ENCODE peak calls at places on chromosomes 2 and 18, in nine cellular contexts. One of them, this sample, is unnamed.

GRCh38 chr2:148351439-148352143 is 293.0 kb upstream of the EPC2 start:
- DNase-seq in H7: no peak
- DNase-seq in tibial artery: no peak
- DNase-seq in gastrocnemius medialis: no peak
- DNase-seq in suprapubic skin: no peak
- DNase-seq in HCT116: no peak
- DNase-seq in stomach: no peak
- DNase-seq in astrocyte: no peak
- DNase-seq in Jurkat, Clone E6-1: no peak
- DNase-seq in this sample: no peak

GRCh38 chr2:48312126-48312525 is 217.8 kb upstream of the STON1 start:
- DNase-seq in H7: no peak
- DNase-seq in HCT116: no peak
- DNase-seq in astrocyte: peak
- DNase-seq in stomach: no peak
- DNase-seq in tibial artery: no peak
- DNase-seq in gastrocnemius medialis: no peak
- DNase-seq in Jurkat, Clone E6-1: no peak
- DNase-seq in suprapubic skin: no peak
- DNase-seq in this sample: no peak

GRCh38 chr2:204177977-204178522 is 241.5 kb downstream of the ICOS start:
- DNase-seq in tibial artery: no peak
- DNase-seq in gastrocnemius medialis: no peak
- DNase-seq in stomach: peak
- DNase-seq in astrocyte: no peak
- DNase-seq in H7: peak
- DNase-seq in Jurkat, Clone E6-1: peak
- DNase-seq in suprapubic skin: no peak
- DNase-seq in HCT116: peak
- DNase-seq in this sample: peak

GRCh38 chr18:28657836-28658410 is 481.0 kb upstream of the CDH2 start:
- DNase-seq in gastrocnemius medialis: no peak
- DNase-seq in Jurkat, Clone E6-1: no peak
- DNase-seq in tibial artery: no peak
- DNase-seq in astrocyte: peak
- DNase-seq in stomach: no peak
- DNase-seq in suprapubic skin: no peak
- DNase-seq in HCT116: no peak
- DNase-seq in H7: no peak
- DNase-seq in this sample: no peak

GRCh38 chr2:96164459-96165184 is 19.4 kb upstream of the DUSP2 start:
- DNase-seq in stomach: no peak
- DNase-seq in gastrocnemius medialis: no peak
- DNase-seq in suprapubic skin: no peak
- DNase-seq in Jurkat, Clone E6-1: peak
- DNase-seq in astrocyte: no peak
- DNase-seq in HCT116: no peak
- DNase-seq in H7: peak
- DNase-seq in tibial artery: no peak
- DNase-seq in this sample: no peak

GRCh38 chr2:189268763-189269162 is 89.2 kb upstream of the COL5A2 start:
- DNase-seq in astrocyte: no peak
- DNase-seq in gastrocnemius medialis: no peak
- DNase-seq in stomach: no peak
- DNase-seq in Jurkat, Clone E6-1: no peak
- DNase-seq in HCT116: no peak
- DNase-seq in tibial artery: no peak
- DNase-seq in H7: no peak
- DNase-seq in suprapubic skin: no peak
- DNase-seq in this sample: no peak

GRCh38 chr2:134722728-134723127 is 3.9 kb upstream of the TMEM163 start:
- DNase-seq in tibial artery: no peak
- DNase-seq in astrocyte: no peak
- DNase-seq in H7: peak
- DNase-seq in suprapubic skin: no peak
- DNase-seq in gastrocnemius medialis: no peak
- DNase-seq in stomach: no peak
- DNase-seq in Jurkat, Clone E6-1: no peak
- DNase-seq in HCT116: no peak
- DNase-seq in this sample: no peak

GRCh38 chr2:197113221-197113831 is 186.8 kb upstream of the PGAP1 start:
- DNase-seq in H7: peak
- DNase-seq in stomach: no peak
- DNase-seq in HCT116: peak
- DNase-seq in gastrocnemius medialis: no peak
- DNase-seq in astrocyte: no peak
- DNase-seq in Jurkat, Clone E6-1: no peak
- DNase-seq in tibial artery: no peak
- DNase-seq in suprapubic skin: no peak
- DNase-seq in this sample: no peak

GRCh38 chr2:126862730-126863129 is 36.0 kb upstream of the TEX51 start:
- DNase-seq in H7: no peak
- DNase-seq in suprapubic skin: no peak
- DNase-seq in gastrocnemius medialis: no peak
- DNase-seq in HCT116: no peak
- DNase-seq in Jurkat, Clone E6-1: no peak
- DNase-seq in tibial artery: no peak
- DNase-seq in astrocyte: no peak
- DNase-seq in stomach: no peak
- DNase-seq in this sample: no peak

GRCh38 chr2:29262681-29263260 is 147.6 kb downstream of the CLIP4 start:
- DNase-seq in gastrocnemius medialis: no peak
- DNase-seq in suprapubic skin: no peak
- DNase-seq in Jurkat, Clone E6-1: no peak
- DNase-seq in tibial artery: peak
- DNase-seq in H7: no peak
- DNase-seq in stomach: no peak
- DNase-seq in astrocyte: peak
- DNase-seq in HCT116: no peak
- DNase-seq in this sample: no peak

GRCh38 chr2:86704482-86704971 is 15.6 kb upstream of the RMND5A start:
- DNase-seq in suprapubic skin: no peak
- DNase-seq in HCT116: peak
- DNase-seq in astrocyte: peak
- DNase-seq in H7: no peak
- DNase-seq in stomach: peak
- DNase-seq in gastrocnemius medialis: peak
- DNase-seq in Jurkat, Clone E6-1: no peak
- DNase-seq in tibial artery: no peak
- DNase-seq in this sample: peak

GRCh38 chr2:31253344-31254155 is 19.6 kb downstream of the EHD3 start:
- DNase-seq in astrocyte: no peak
- DNase-seq in H7: peak
- DNase-seq in suprapubic skin: no peak
- DNase-seq in gastrocnemius medialis: no peak
- DNase-seq in Jurkat, Clone E6-1: no peak
- DNase-seq in HCT116: no peak
- DNase-seq in stomach: no peak
- DNase-seq in tibial artery: no peak
- DNase-seq in this sample: no peak

GRCh38 chr18:56118422-56118821 is 520.0 kb downstream of the TXNL1 start:
- DNase-seq in suprapubic skin: no peak
- DNase-seq in H7: no peak
- DNase-seq in HCT116: no peak
- DNase-seq in gastrocnemius medialis: no peak
- DNase-seq in tibial artery: no peak
- DNase-seq in stomach: no peak
- DNase-seq in Jurkat, Clone E6-1: no peak
- DNase-seq in astrocyte: no peak
- DNase-seq in this sample: no peak

GRCh38 chr2:216195565-216195978 is 86.4 kb downstream of the XRCC5 start:
- DNase-seq in tibial artery: no peak
- DNase-seq in suprapubic skin: no peak
- DNase-seq in stomach: no peak
- DNase-seq in gastrocnemius medialis: no peak
- DNase-seq in Jurkat, Clone E6-1: no peak
- DNase-seq in astrocyte: peak
- DNase-seq in HCT116: no peak
- DNase-seq in H7: no peak
- DNase-seq in this sample: no peak

GRCh38 chr2:97645112-97645699 is 656 bp upstream of the COX5B start:
- DNase-seq in stomach: no peak
- DNase-seq in H7: peak
- DNase-seq in HCT116: no peak
- DNase-seq in Jurkat, Clone E6-1: no peak
- DNase-seq in astrocyte: peak
- DNase-seq in suprapubic skin: no peak
- DNase-seq in tibial artery: no peak
- DNase-seq in gastrocnemius medialis: no peak
- DNase-seq in this sample: no peak

GRCh38 chr2:40155728-40156127 is 296.2 kb downstream of the SLC8A1 start:
- DNase-seq in HCT116: no peak
- DNase-seq in Jurkat, Clone E6-1: no peak
- DNase-seq in astrocyte: no peak
- DNase-seq in gastrocnemius medialis: no peak
- DNase-seq in suprapubic skin: no peak
- DNase-seq in stomach: no peak
- DNase-seq in tibial artery: no peak
- DNase-seq in H7: no peak
- DNase-seq in this sample: no peak

GRCh38 chr2:105496271-105496670 is 97.4 kb upstream of the FHL2 start:
- DNase-seq in astrocyte: no peak
- DNase-seq in Jurkat, Clone E6-1: no peak
- DNase-seq in suprapubic skin: no peak
- DNase-seq in HCT116: no peak
- DNase-seq in stomach: no peak
- DNase-seq in tibial artery: no peak
- DNase-seq in gastrocnemius medialis: no peak
- DNase-seq in H7: no peak
- DNase-seq in this sample: no peak

GRCh38 chr18:44758821-44759624 is 78.3 kb downstream of the SETBP1 start:
- DNase-seq in H7: no peak
- DNase-seq in suprapubic skin: no peak
- DNase-seq in gastrocnemius medialis: no peak
- DNase-seq in tibial artery: no peak
- DNase-seq in Jurkat, Clone E6-1: no peak
- DNase-seq in astrocyte: no peak
- DNase-seq in HCT116: no peak
- DNase-seq in stomach: no peak
- DNase-seq in this sample: no peak

DNA sequence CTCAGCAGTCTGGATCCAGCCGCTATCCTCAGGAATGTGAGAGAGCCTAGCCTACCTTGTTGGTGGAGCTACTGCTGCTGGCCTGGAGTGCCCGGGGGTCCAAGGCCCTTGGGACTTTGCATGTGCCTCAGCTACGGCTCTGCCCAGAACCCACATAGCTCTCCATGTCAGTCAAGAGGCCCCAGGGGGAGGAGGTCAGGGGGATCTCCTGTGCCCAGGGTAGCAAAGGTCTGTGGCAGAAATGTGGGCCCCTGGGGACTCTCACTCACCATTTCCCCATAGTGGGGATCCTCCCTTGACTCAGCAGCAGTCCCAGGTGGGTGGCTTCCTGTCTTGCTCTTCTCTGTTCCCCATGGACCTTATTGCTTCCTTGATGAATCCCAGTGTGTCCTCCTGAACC is 342.7 kb upstream of the CHAC2 start:
- DNase-seq in Jurkat, Clone E6-1: no peak
- DNase-seq in HCT116: no peak
- DNase-seq in astrocyte: no peak
- DNase-seq in tibial artery: no peak
- DNase-seq in H7: no peak
- DNase-seq in stomach: no peak
- DNase-seq in suprapubic skin: no peak
- DNase-seq in gastrocnemius medialis: no peak
- DNase-seq in this sample: no peak
- H3K4me3 ChIP-seq in Jurkat, Clone E6-1: no peak
- H3K4me3 ChIP-seq in HCT116: no peak
- H3K4me3 ChIP-seq in astrocyte: no peak
- H3K4me3 ChIP-seq in tibial artery: no peak
- H3K4me3 ChIP-seq in H7: no peak
- H3K4me3 ChIP-seq in stomach: no peak
- H3K4me3 ChIP-seq in suprapubic skin: no peak
- H3K4me3 ChIP-seq in gastrocnemius medialis: no peak
- H3K4me3 ChIP-seq in this sample: no peak

GRCh38 chr2:122634261-122634660 is 878.8 kb downstream of the TSN start:
- DNase-seq in HCT116: no peak
- DNase-seq in astrocyte: peak
- DNase-seq in stomach: no peak
- DNase-seq in H7: no peak
- DNase-seq in gastrocnemius medialis: no peak
- DNase-seq in Jurkat, Clone E6-1: no peak
- DNase-seq in tibial artery: no peak
- DNase-seq in suprapubic skin: no peak
- DNase-seq in this sample: no peak
- H3K4me3 ChIP-seq in HCT116: no peak
- H3K4me3 ChIP-seq in astrocyte: no peak
- H3K4me3 ChIP-seq in stomach: no peak
- H3K4me3 ChIP-seq in H7: no peak
- H3K4me3 ChIP-seq in gastrocnemius medialis: no peak
- H3K4me3 ChIP-seq in Jurkat, Clone E6-1: no peak
- H3K4me3 ChIP-seq in tibial artery: no peak
- H3K4me3 ChIP-seq in suprapubic skin: no peak
- H3K4me3 ChIP-seq in this sample: no peak

DNA sequence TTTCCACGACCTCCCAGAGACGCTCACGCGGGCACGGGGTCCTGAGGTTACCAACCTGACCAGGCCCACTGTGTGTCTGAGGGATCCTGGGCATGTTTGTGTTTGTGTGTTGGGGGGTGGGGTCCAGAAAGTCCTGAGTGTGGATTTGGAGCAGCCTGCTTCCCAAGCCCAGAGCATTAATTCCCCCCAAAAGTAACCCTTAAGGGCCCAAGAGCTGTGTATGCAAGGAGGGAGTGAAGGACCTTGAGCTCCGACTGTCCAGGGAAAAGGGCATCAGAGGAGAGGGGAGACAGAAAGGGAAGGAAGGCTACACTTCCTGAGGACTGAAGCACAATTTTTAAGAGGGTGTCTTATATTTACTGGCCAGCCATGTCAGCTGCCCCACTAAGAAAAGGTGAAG is 5.2 kb upstream of the SIX3 start:
- DNase-seq in suprapubic skin: no peak
- DNase-seq in Jurkat, Clone E6-1: no peak
- DNase-seq in HCT116: no peak
- DNase-seq in H7: no peak
- DNase-seq in astrocyte: no peak
- DNase-seq in stomach: no peak
- DNase-seq in tibial artery: no peak
- DNase-seq in gastrocnemius medialis: no peak
- DNase-seq in this sample: no peak
- H3K4me3 ChIP-seq in suprapubic skin: no peak
- H3K4me3 ChIP-seq in Jurkat, Clone E6-1: no peak
- H3K4me3 ChIP-seq in HCT116: no peak
- H3K4me3 ChIP-seq in H7: peak
- H3K4me3 ChIP-seq in astrocyte: no peak
- H3K4me3 ChIP-seq in stomach: no peak
- H3K4me3 ChIP-seq in tibial artery: no peak
- H3K4me3 ChIP-seq in gastrocnemius medialis: no peak
- H3K4me3 ChIP-seq in this sample: no peak

DNA sequence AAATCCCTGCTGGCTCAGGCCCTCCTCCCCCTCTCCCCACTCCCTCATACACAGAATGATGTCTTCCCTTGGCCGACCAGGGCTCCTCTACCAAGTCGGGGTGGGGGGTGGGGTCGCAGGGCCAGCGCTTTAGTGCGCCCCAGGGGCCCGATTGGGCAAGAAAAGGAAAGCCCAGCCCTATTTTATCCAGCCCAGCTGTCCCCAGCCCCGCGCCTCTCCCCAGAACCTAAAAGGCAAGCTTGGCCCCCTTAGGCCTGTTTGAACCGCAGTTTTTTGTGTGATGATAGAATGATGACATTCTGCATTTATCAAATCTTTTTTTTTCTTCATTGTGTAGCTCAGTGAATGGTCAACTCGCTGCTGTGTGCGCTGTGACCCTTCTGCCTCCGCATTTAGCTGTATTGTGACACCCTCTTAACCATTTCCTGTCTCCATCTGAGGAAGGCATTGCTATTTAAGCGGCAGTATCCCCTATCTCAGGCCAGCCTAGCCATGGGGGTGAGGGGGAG is 231.4 kb downstream of the HAUS1 start:
- DNase-seq in H7: peak
- DNase-seq in stomach: no peak
- DNase-seq in gastrocnemius medialis: no peak
- DNase-seq in suprapubic skin: no peak
- DNase-seq in Jurkat, Clone E6-1: no peak
- DNase-seq in tibial artery: peak
- DNase-seq in HCT116: no peak
- DNase-seq in astrocyte: no peak
- DNase-seq in this sample: no peak
- H3K4me3 ChIP-seq in H7: peak
- H3K4me3 ChIP-seq in stomach: peak
- H3K4me3 ChIP-seq in gastrocnemius medialis: peak
- H3K4me3 ChIP-seq in suprapubic skin: peak
- H3K4me3 ChIP-seq in Jurkat, Clone E6-1: no peak
- H3K4me3 ChIP-seq in tibial artery: peak
- H3K4me3 ChIP-seq in HCT116: no peak
- H3K4me3 ChIP-seq in astrocyte: no peak
- H3K4me3 ChIP-seq in this sample: no peak

This sample was measured in colonic mucosa.